ENCODE peak calls at places on chromosomes 13 and 19, in four cellular contexts. L is thoracic aorta, Z is AG04449, G is smooth muscle cell of the brain vasculature. R is an unnamed sample.
A peak's percentile ranks its signal among the peaks of the same experiment; 100 is the strongest.

GRCh38 chr13:72864142-72865035 is 82.5 kb downstream of the PIBF1 start:
- DNase-seq in L (no peak), G (no peak), Z (peak; percentile 28), R (no peak)

GRCh38 chr13:44760434-44760833 is 184.3 kb upstream of the TSC22D1 start:
- DNase-seq in G (no peak), Z (no peak), L (no peak), R (no peak)

GRCh38 chr19:14507704-14508246 is 10.4 kb downstream of the DNAJB1 start:
- DNase-seq in G (no peak), Z (no peak), L (no peak), R (no peak)

GRCh38 chr13:23654111-23655110 is 84.2 kb downstream of the TNFRSF19 start:
- DNase-seq in Z (no peak), G (no peak), L (no peak), R (no peak)

GRCh38 chr19:2043269-2043641 is 7.8 kb downstream of the MKNK2 start:
- DNase-seq in Z (no peak), G (no peak), L (no peak), R (no peak)

GRCh38 chr13:106917673-106918652 is 350.0 kb upstream of the ARGLU1 start:
- DNase-seq in G (peak; percentile 50), L (peak; percentile 9), Z (no peak), R (peak; percentile 15)

GRCh38 chr19:48878219-48879024 is 6.2 kb downstream of the PPP1R15A start:
- DNase-seq in Z (no peak), G (no peak), L (peak; percentile 79), R (no peak)

GRCh38 chr19:48397636-48398328 is 4.3 kb downstream of the GRIN2D start:
- DNase-seq in Z (no peak), G (no peak), L (no peak), R (no peak)

GRCh38 chr19:34669305-34669704 is 7.7 kb downstream of the SCGB2B2 start:
- DNase-seq in G (no peak), Z (no peak), L (no peak), R (no peak)

GRCh38 chr13:94033098-94033497 is 446.4 kb downstream of the DCT start:
- DNase-seq in Z (no peak), G (no peak), L (no peak), R (no peak)

R was measured in gastrocnemius medialis.